ENCODE peak calls at places on chromosomes 6 and 20, in four cellular contexts. L, Q, D and W are unnamed samples.
A peak's percentile ranks its signal among the peaks of the same experiment; 100 is the strongest.

GRCh38 chr20:297925-298754 is 770 bp downstream of the ZCCHC3 start:
- DNase-seq in L (peak; percentile 67), Q (peak; percentile 84), D (peak; percentile 67), W (peak; percentile 49)

GRCh38 chr20:43387737-43388136 is 70.0 kb upstream of the SRSF6 start:
- DNase-seq in L (no peak), Q (no peak), D (no peak), W (no peak)

GRCh38 chr6:148535976-148536375 is 193.3 kb downstream of the SASH1 start:
- DNase-seq in L (peak; percentile 71), Q (no peak), D (no peak), W (no peak)

GRCh38 chr6:112117554-112117953 is 30.2 kb downstream of the FAM229B start:
- DNase-seq in L (peak; percentile 12), Q (no peak), D (no peak), W (no peak)

GRCh38 chr6:5772634-5773230 is 234.0 kb downstream of the NRN1 start:
- DNase-seq in L (no peak), Q (no peak), D (no peak), W (peak; percentile 66)

GRCh38 chr6:18990313-18990978 is 603.3 kb downstream of the RNF144B start:
- DNase-seq in L (peak; percentile 5), Q (peak; percentile 69), D (peak; percentile 82), W (peak; percentile 93)

GRCh38 chr20:39961667-39962066 is 727.4 kb downstream of the MAFB start:
- DNase-seq in L (no peak), Q (no peak), D (no peak), W (no peak)

GRCh38 chr6:146697921-146698320 is 99.1 kb downstream of the ADGB start:
- DNase-seq in L (peak; percentile 67), Q (no peak), D (no peak), W (no peak)

GRCh38 chr20:34980543-34981213 is 25.0 kb downstream of the MYH7B start:
- DNase-seq in L (peak; percentile 14), Q (peak; percentile 59), D (no peak), W (peak; percentile 96)

GRCh38 chr6:163915131-163915530 is 500.6 kb downstream of the QKI start:
- DNase-seq in L (no peak), Q (no peak), D (no peak), W (no peak)

GRCh38 chr20:9912858-9913434 is 74.1 kb upstream of the PAK5 start:
- DNase-seq in L (peak; percentile 53), Q (peak; percentile 21), D (peak; percentile 36), W (peak; percentile 18)

GRCh38 chr6:36743032-36743431 is 45.4 kb downstream of the RAB44 start:
- DNase-seq in L (no peak), Q (peak; percentile 50), D (no peak), W (no peak)

GRCh38 chr6:49570474-49571079 is 20.1 kb downstream of the C6orf141 start:
- DNase-seq in L (peak; percentile 48), Q (no peak), D (no peak), W (no peak)

GRCh38 chr6:53734473-53735299 is 60.1 kb upstream of the LRRC1 start:
- DNase-seq in L (peak; percentile 16), Q (peak; percentile 68), D (no peak), W (peak; percentile 87)

GRCh38 chr20:9110916-9111432 is 42.1 kb downstream of the PLCB4 start:
- DNase-seq in L (no peak), Q (no peak), D (no peak), W (no peak)

GRCh38 chr20:57995381-57995977 is 233.0 kb downstream of the ANKRD60 start:
- DNase-seq in L (no peak), Q (no peak), D (no peak), W (no peak)

GRCh38 chr20:13325033-13325432 is 104.0 kb downstream of the ISM1 start:
- DNase-seq in L (peak; percentile 14), Q (no peak), D (no peak), W (peak; percentile 76)
- TF ChIP-seq CTCF in L (peak; percentile 40), Q (peak; percentile 37), D (no peak), W (peak; percentile 82)

DNA sequence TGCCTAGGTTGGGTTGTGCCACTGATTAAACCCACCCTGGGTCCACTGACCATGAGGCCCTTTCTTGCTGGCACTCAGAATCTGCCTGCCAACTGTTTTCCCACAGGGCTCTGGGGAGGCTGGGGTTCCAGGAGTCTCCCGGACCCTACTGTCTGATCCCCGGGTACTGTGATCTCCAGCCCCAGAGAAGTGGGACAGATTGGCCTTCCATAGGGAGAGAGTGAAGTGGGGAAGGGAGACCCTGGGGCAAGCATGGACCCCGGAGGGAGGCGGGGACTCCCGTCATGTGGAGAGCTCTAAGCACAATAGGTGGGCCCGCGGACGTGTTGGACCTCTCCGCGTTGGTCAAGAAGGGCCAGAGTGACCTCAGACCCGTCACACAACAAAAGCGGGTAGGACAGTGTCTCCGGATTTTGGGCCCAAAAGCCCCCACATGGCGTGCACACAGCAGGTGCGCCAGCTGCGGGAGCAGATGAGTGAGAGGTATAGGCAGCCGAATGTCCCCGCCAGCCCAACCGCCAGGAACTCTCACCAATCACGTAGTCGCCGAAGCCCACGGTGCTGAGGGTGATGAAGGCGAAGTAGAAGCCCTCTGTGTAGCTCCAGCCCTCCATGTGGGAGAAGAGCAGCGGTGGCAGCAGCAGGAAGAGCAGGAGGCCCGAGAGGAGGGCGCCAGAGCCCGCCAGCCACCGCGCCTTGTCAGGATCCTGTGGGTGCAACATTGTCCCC is 10.6 kb downstream of the KCNK17 start:
- DNase-seq in L (no peak), Q (no peak), D (no peak), W (no peak)
- TF ChIP-seq CTCF in L (no peak), Q (no peak), D (no peak), W (no peak)

DNA sequence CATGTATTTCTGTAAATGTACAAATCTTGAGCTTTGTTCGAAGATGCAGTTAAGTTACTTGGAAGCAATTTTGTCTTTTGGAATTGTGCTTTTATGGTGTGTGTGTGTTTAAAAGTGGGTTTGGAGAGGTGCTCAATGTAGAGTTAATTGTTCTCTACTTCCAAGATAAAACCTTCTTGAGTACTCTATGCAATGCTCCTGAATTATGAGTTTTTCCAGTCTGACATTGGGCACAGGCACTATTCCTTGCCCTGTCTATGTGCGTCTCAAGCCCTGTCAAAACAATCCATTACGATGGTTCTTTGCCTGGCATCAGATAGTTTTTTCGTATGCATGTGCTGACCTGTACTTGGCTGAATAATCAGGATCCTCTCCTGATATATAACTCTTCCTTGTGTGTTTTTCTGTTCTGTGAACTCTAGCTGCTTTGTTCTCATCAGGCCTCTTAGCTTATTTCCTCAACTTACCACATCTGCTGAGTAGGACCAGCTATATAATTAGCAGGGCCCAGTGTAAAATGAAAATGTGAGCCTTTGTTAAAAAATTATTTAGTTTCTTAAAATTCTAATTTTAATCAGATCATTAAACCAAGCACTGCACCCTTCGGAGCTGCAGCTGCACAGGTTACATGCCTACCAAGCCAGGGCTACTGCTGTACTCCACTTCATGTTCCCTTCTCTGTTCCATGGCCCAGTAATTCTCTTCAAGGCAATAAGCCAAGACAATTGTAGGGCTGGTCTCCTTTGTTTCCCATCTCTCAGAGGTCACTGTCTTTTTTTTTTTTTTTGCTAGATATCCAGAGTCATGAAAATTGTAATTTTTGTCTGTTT is 160.1 kb downstream of the ZFAND3 start:
- DNase-seq in L (no peak), Q (no peak), D (no peak), W (no peak)
- TF ChIP-seq CTCF in L (no peak), Q (no peak), D (no peak), W (no peak)

GRCh38 chr6:107274288-107274687 is 159.0 kb upstream of the BEND3 start:
- DNase-seq in L (no peak), Q (no peak), D (no peak), W (no peak)
- TF ChIP-seq CTCF in L (no peak), Q (no peak), D (no peak), W (no peak)

DNA sequence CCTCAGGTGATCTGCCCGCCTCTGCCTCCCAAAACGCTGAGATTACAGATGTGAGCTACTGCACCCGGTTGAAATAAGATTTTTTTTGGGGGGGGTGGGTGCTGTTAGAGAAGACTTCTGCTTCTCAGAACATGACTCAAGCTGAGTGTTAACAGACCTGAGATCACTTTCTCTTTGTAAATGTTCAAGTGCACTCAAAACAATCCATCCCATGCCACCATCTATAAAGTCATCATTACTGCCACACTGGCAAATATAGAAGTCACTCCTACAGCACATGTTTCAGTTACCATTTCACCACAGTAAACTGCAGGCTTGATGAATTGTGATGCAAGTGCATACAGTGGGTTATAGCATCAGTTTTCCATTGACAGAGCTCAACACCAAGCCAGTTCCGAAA is 9.0 kb downstream of the VPS16 start:
- DNase-seq in L (no peak), Q (no peak), D (no peak), W (no peak)
- TF ChIP-seq CTCF in L (no peak), Q (no peak), D (no peak), W (no peak)

DNA sequence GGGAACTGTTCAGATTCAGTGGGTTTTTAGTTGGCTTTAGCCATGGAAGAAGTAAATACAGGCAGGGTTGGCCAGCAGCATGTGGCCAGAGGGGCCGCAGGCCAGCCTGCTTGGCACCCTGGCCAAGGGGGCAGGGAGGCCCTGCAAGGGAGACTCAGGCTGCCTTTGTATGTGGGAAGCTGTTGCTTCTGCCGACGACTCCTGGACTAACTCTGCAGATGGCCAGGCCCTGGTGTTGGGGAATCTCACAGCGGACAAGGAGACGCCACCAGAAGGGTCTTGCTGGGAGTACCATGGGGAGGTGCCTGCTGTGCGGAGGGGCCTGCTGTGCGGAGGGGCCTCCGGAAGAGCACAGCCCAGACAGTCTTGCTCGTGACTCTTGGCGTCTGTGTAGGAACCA is 25.2 kb downstream of the PYGB start:
- DNase-seq in L (no peak), Q (peak; percentile 3), D (no peak), W (peak; percentile 9)
- TF ChIP-seq CTCF in L (no peak), Q (no peak), D (no peak), W (no peak)

GRCh38 chr20:17662333-17663039 is 19.6 kb downstream of the RRBP1 start:
- DNase-seq in L (peak; percentile 88), Q (peak; percentile 26), D (no peak), W (no peak)

GRCh38 chr20:17663486-17663885 is 18.6 kb downstream of the RRBP1 start:
- DNase-seq in L (peak; percentile 55), Q (no peak), D (no peak), W (no peak)

GRCh38 chr20:17665756-17666155 is 16.3 kb downstream of the RRBP1 start:
- DNase-seq in L (no peak), Q (no peak), D (no peak), W (no peak)

GRCh38 chr20:17663040-17663399 is 19.0 kb downstream of the RRBP1 start:
- DNase-seq in L (no peak), Q (no peak), D (no peak), W (no peak)

GRCh38 chr20:17664025-17664638 is 17.9 kb downstream of the RRBP1 start:
- DNase-seq in L (peak; percentile 30), Q (peak; percentile 7), D (no peak), W (no peak)
- TF ChIP-seq CTCF in L (no peak), Q (no peak), D (no peak), W (no peak)

DNA sequence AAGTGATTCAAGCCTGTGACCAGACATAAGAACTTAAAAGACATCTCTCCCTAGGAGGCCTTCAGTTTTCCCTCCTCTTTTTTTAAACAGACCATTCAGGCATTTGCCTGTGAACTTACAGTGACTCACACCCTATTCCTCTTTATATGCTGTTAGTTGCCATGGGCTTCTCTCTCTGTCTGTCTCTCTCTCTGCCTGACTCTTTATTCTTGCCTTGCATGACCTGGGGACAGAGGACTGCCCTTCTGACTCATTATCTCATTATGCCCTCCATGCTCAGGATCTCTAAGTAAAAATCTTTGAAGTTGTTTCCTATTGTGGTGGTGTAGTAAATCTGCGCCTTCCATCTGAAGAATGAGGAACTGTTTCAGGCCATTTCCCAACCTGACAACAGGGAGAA is 442.2 kb upstream of the MAN1A1 start:
- DNase-seq in L (no peak), Q (no peak), D (no peak), W (no peak)
- TF ChIP-seq CTCF in L (no peak), Q (no peak), D (no peak), W (no peak)